ENCODE peak calls at places on chromosomes 16 and 17, in seven cellular contexts. Q is BJ, O is heart right ventricle, T is AG09309, V is cardiac muscle cell, G is Calu3, L is uterus. C is an unnamed sample.
A peak's percentile ranks its signal among the peaks of the same experiment; 100 is the strongest.

GRCh38 chr16:20675488-20676267 is 21.8 kb downstream of the ACSM1 start:
- DNase-seq in O (no peak), V (peak; percentile 20), G (peak; percentile 68), Q (no peak), T (no peak), L (peak; percentile 62), C (no peak)

GRCh38 chr17:38674013-38674748 is 576 bp downstream of the EPOP start:
- DNase-seq in V (peak; percentile 55), L (no peak), G (peak; percentile 75), Q (no peak), T (no peak), O (no peak), C (no peak)

GRCh38 chr17:51050291-51051033 is 70.2 kb downstream of the SPAG9 start:
- DNase-seq in V (no peak), G (peak; percentile 49), T (no peak), L (no peak), Q (no peak), O (no peak), C (no peak)

GRCh38 chr17:78651551-78651950 is 74.4 kb upstream of the DNAH17 start:
- DNase-seq in L (no peak), Q (no peak), V (no peak), T (no peak), G (no peak), O (no peak), C (no peak)

GRCh38 chr16:55021595-55022475 is 91.2 kb downstream of the IRX5 start:
- DNase-seq in G (peak; percentile 40), L (no peak), Q (no peak), V (no peak), O (no peak), T (peak; percentile 45), C (no peak)

GRCh38 chr17:76307966-76308338 is at the start of gene QRICH2:
- DNase-seq in Q (no peak), O (no peak), G (no peak), V (no peak), L (no peak), T (no peak), C (no peak)

GRCh38 chr16:28964527-28964926 is 10.1 kb upstream of the SPNS1 start:
- DNase-seq in V (no peak), G (no peak), T (no peak), O (no peak), L (no peak), Q (no peak), C (no peak)

GRCh38 chr17:65851965-65852736 is 290.7 kb upstream of the AXIN2 start:
- DNase-seq in L (no peak), Q (no peak), G (no peak), V (no peak), T (no peak), O (no peak), C (no peak)

GRCh38 chr17:31400481-31400950 is 9.0 kb downstream of the RAB11FIP4 start:
- DNase-seq in T (no peak), L (no peak), V (no peak), O (no peak), G (no peak), Q (no peak), C (no peak)

GRCh38 chr16:79483336-79483735 is 117.2 kb downstream of the MAF start:
- DNase-seq in O (no peak), L (no peak), Q (no peak), V (no peak), T (no peak), G (no peak), C (no peak)

GRCh38 chr17:28916302-28916934 is 13.5 kb upstream of the DHRS13 start:
- DNase-seq in T (no peak), L (no peak), V (peak; percentile 37), Q (no peak), O (no peak), G (peak; percentile 46), C (no peak)

GRCh38 chr17:75531724-75532090 is 6.2 kb downstream of the LLGL2 start:
- DNase-seq in L (no peak), Q (no peak), V (no peak), T (no peak), G (peak; percentile 62), O (no peak), C (no peak)

GRCh38 chr17:43671075-43671692 is 9.5 kb upstream of the MEOX1 start:
- DNase-seq in G (no peak), Q (no peak), O (peak; percentile 30), V (no peak), T (peak; percentile 55), L (peak; percentile 52), C (no peak)

GRCh38 chr16:81035975-81036750 is 521 bp downstream of the ATMIN start:
- DNase-seq in Q (no peak), L (peak; percentile 19), V (peak; percentile 55), G (peak; percentile 38), O (peak; percentile 12), T (no peak), C (no peak)

GRCh38 chr16:85245307-85246172 is 133.3 kb upstream of the CIBAR2 start:
- DNase-seq in L (peak; percentile 74), Q (no peak), V (peak; percentile 67), O (peak; percentile 68), G (peak; percentile 70), T (peak; percentile 52), C (no peak)
- TF ChIP-seq CTCF in L (peak; percentile 92), Q (peak; percentile 94), V (peak; percentile 97), O (peak; percentile 82), G (peak; percentile 85), T (peak; percentile 89), C (peak; percentile 89)

GRCh38 chr17:47949197-47949759 is 7.9 kb downstream of the PNPO start:
- DNase-seq in L (peak; percentile 83), Q (no peak), V (peak; percentile 91), O (peak; percentile 88), G (peak; percentile 99), T (peak; percentile 47), C (no peak)
- TF ChIP-seq CTCF in L (peak; percentile 91), Q (peak; percentile 95), V (peak; percentile 96), O (peak; percentile 97), G (peak; percentile 98), T (peak; percentile 94), C (peak; percentile 92)

GRCh38 chr17:18145811-18146210 is 37.3 kb downstream of the MYO15A start:
- DNase-seq in V (no peak), L (no peak), G (no peak), Q (no peak), T (no peak), O (no peak), C (no peak)

GRCh38 chr17:18144261-18144660 is 35.7 kb downstream of the MYO15A start:
- DNase-seq in T (no peak), G (no peak), O (no peak), L (no peak), V (no peak), Q (no peak), C (no peak)

GRCh38 chr17:18141210-18141803 is 32.8 kb downstream of the MYO15A start:
- DNase-seq in T (peak; percentile 16), Q (no peak), V (peak; percentile 75), O (peak; percentile 46), L (peak; percentile 47), G (peak; percentile 34), C (no peak)

GRCh38 chr17:18142417-18142816 is 33.9 kb downstream of the MYO15A start:
- DNase-seq in Q (no peak), O (no peak), T (no peak), L (no peak), V (no peak), G (no peak), C (no peak)

DNA sequence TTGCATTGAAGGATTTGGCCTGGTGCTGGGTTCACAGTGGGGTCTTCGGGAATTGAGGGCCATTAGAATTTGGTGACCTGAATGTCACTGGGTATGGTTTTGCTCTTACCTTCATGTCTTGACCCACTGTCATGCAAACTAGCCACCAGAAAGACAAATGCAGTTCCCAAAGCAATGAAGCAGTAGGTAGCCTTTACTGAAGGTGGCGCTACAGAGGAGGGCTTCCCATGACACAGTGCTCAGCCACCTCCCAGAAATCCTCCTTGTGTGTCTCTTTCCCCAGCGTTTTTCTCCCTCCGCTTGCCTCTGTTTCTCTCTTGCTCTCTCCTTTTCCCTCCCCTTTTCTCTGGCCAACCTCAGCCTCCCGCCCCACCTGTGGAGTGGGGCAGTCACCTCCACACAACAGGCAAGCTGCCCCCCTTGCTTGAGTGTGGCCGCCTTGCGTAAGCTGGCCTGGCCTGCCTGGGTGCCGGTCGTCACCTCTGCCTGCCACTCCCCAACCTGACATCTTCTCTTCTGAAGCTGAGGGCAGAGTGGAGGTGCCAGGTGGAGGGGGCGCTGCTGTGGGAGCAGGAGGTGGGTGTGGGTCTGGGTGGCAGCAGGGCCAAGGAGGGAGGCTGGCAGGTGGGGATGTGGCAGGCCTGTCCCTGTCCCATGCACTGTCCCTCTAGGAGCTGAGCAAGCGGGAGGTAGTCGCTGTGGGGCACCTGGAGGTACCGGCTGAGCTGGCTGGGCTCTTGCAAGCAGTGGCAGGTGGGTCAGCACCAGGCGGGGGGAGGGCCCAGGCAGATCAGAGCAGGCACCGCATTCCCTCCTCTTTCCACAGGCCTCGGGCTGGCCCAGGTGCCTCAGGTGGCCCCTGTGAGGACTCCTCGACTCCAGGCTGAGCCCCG is 34.7 kb downstream of the MYO15A start:
- DNase-seq in O (no peak), Q (no peak), L (no peak), V (peak; percentile 41), G (no peak), T (no peak), C (no peak)
- TF ChIP-seq CTCF in O (no peak), Q (peak; percentile 39), L (no peak), V (peak; percentile 47), G (no peak), T (peak; percentile 45), C (peak; percentile 32)

GRCh38 chr16:70437582-70438324 is 1.1 kb downstream of the ST3GAL2 start:
- DNase-seq in G (no peak), Q (no peak), O (no peak), L (peak; percentile 48), T (no peak), V (peak; percentile 46), C (no peak)

GRCh38 chr16:70441406-70441990 is 2.6 kb upstream of the ST3GAL2 start:
- DNase-seq in L (no peak), G (no peak), V (no peak), O (no peak), Q (no peak), T (no peak), C (no peak)

GRCh38 chr16:70437017-70437581 is 1.8 kb downstream of the ST3GAL2 start:
- DNase-seq in T (peak; percentile 86), G (no peak), L (peak; percentile 63), V (peak; percentile 87), O (no peak), Q (peak; percentile 82), C (peak; percentile 74)

GRCh38 chr16:70438325-70438982 is 446 bp downstream of the ST3GAL2 start:
- DNase-seq in G (no peak), O (no peak), V (no peak), L (peak; percentile 39), T (no peak), Q (no peak), C (no peak)

DNA sequence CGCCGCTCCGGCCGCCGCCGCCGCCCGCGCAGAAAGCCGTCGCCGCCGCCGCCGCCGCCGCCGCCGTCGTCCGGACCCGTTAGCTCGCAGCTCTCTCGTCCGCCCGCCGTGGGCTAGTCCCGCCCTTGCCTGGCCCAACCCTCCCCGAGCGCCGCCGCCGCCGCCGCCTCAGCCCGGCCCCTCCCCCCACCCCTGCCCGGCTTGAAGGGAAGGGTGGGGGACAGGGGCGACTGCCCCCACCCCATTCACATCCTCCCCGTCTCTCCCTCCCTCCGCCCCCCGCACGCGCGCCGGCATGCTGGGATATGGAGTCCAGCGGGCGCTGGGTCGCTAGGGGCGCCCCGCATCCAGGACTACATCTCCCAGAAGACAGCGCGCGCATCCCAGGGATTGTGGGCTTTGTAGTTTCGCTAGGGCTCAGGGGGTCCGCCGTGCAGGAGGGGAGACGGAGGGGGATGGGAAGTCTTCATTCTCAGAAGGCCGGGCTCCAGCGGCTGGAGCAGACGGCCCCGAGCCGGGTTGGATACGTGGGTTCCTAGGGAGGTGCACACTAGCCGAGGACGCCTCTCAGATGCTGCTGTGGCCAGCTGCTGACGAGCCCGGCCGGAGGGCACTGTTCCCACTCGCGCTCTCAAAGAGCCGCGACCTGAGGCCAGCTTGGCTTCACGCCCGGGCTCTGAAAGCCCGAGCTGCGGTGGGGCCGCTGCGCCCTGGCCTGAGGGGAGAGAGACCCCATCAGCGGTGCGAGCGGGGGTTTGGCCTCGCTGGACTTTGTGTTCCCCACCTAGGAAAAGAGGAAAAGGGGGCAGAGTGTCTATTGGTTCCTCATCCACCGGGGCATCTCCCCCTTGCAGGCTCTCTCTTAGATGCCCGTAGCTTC is at the start of gene ST3GAL2:
- DNase-seq in O (peak; percentile 95), G (peak; percentile 93), T (peak; percentile 71), L (peak; percentile 95), Q (peak; percentile 63), V (peak; percentile 98), C (no peak)
- TF ChIP-seq CTCF in O (peak; percentile 32), G (peak; percentile 27), T (peak; percentile 3), L (peak; percentile 8), Q (peak; percentile 32), V (no peak), C (peak; percentile 38)

C was measured in AG04449.